ENCODE peak calls at places on chromosomes 7 and 10, in ten cellular contexts. Y is PC-3, T is upper lobe of right lung, J is thoracic aorta, R is aorta, D is colonic mucosa, M is heart right ventricle, S is mammary epithelial cell, Q is tibial nerve, K is tibial artery. G is an unnamed sample.

GRCh38 chr10:125448596-125448995 is 234.4 kb downstream of the TEX36 start:
- DNase-seq in Q (no peak), J (no peak), D (peak; percentile 47), K (no peak), T (no peak), M (no peak), R (no peak), Y (peak; percentile 30), S (peak; percentile 5), G (no peak)

GRCh38 chr7:1681581-1681980 is 11.5 kb downstream of the ELFN1 start:
- DNase-seq in D (no peak), M (no peak), J (no peak), R (no peak), S (no peak), K (peak; percentile 10), Y (no peak), T (no peak), Q (no peak), G (no peak)

GRCh38 chr10:78336402-78336791 is 302.7 kb downstream of the RPS24 start:
- DNase-seq in T (no peak), R (no peak), K (peak; percentile 68), J (no peak), Y (peak; percentile 41), Q (no peak), S (no peak), M (no peak), D (peak; percentile 18), G (no peak)

GRCh38 chr10:91006752-91007346 is 86.0 kb upstream of the ANKRD1 start:
- DNase-seq in T (no peak), D (no peak), K (no peak), Q (no peak), J (no peak), Y (no peak), S (no peak), M (no peak), R (no peak), G (no peak)

GRCh38 chr10:110074298-110074697 is 66.5 kb downstream of the ADD3 start:
- DNase-seq in J (no peak), K (no peak), S (no peak), Y (no peak), R (no peak), Q (no peak), M (no peak), T (no peak), D (no peak), G (no peak)

GRCh38 chr7:30521532-30521931 is 16.9 kb upstream of the GGCT start:
- DNase-seq in K (peak; percentile 85), T (no peak), M (peak; percentile 22), Q (peak; percentile 42), D (peak; percentile 34), S (no peak), J (no peak), R (peak; percentile 69), Y (no peak), G (no peak)

GRCh38 chr10:113199459-113199858 is 249.4 kb downstream of the TCF7L2 start:
- DNase-seq in S (peak; percentile 36), J (no peak), T (no peak), Y (peak; percentile 41), R (no peak), K (no peak), M (no peak), Q (no peak), D (no peak), G (no peak)

GRCh38 chr7:816751-817671 is 15.3 kb upstream of the SUN1 start:
- DNase-seq in M (no peak), Q (no peak), D (peak; percentile 57), S (peak; percentile 54), Y (peak; percentile 28), K (no peak), R (no peak), J (no peak), T (peak; percentile 75), G (peak; percentile 39)

GRCh38 chr7:148763622-148764021 is 64.9 kb downstream of the CUL1 start:
- DNase-seq in S (no peak), R (no peak), D (no peak), Y (no peak), J (no peak), M (no peak), K (no peak), T (no peak), Q (no peak), G (no peak)

GRCh38 chr7:137816696-137817320 is 30.0 kb downstream of the DGKI start:
- DNase-seq in D (no peak), T (no peak), J (no peak), Y (peak; percentile 19), S (no peak), K (no peak), Q (no peak), R (no peak), M (no peak), G (no peak)

GRCh38 chr10:12165992-12166775 is 29.5 kb downstream of the NUDT5 start:
- DNase-seq in Y (no peak), Q (no peak), T (no peak), J (no peak), K (no peak), M (no peak), S (no peak), D (no peak), R (no peak), G (no peak)

GRCh38 chr7:156969972-156970420 is 20.5 kb downstream of the NOM1 start:
- DNase-seq in M (no peak), S (peak; percentile 85), K (no peak), D (no peak), Y (peak; percentile 54), Q (no peak), R (no peak), T (no peak), J (no peak), G (no peak)

GRCh38 chr7:1611708-1612241 is 41.9 kb upstream of the PSMG3 start:
- DNase-seq in M (no peak), D (no peak), R (no peak), S (peak; percentile 63), Q (no peak), K (no peak), T (no peak), Y (peak; percentile 24), J (no peak), G (no peak)

GRCh38 chr10:3226960-3227724 is 54.6 kb upstream of the PITRM1 start:
- DNase-seq in Q (no peak), J (no peak), S (peak; percentile 87), R (no peak), D (no peak), Y (peak; percentile 79), K (no peak), T (no peak), M (no peak), G (no peak)

DNA sequence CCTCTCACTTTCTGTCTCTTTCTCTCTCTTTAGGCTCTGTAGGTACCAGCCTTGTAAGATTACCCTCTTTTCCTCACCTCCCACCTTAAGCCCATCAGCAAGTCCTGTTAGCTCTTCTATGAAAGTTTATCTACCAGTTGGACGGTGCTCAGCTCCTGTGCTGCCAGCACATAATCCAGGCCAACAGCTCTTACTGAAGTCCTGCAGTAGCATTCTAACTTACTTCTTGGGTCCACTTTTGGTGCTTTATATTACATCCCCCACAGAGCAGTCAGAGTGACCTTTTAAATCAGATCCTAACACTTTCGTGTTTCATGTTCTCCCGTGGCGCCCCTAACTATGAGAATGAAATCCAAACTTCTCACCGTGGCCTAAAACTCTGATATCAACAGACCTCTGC is 38.9 kb upstream of the ITGA8 start:
- DNase-seq in T (no peak), Q (no peak), S (no peak), D (no peak), Y (no peak), R (no peak), J (no peak), K (no peak), M (no peak), G (no peak)
- H3K27ac ChIP-seq in T (no peak overlapping the region), Q (no peak overlapping the region), S (no peak overlapping the region), D (no peak overlapping the region), Y (no peak overlapping the region), R (no peak overlapping the region), J (no peak overlapping the region), K (no peak overlapping the region), M (no peak overlapping the region), G (no peak overlapping the region)

GRCh38 chr10:97163141-97163540 is 22.6 kb downstream of the SLIT1 start:
- DNase-seq in T (peak; percentile 48), Q (no peak), J (no peak), K (no peak), D (no peak), M (no peak), S (no peak), R (no peak), Y (no peak), G (no peak)
- H3K4me1 ChIP-seq in T (no peaks in the 10 kb centered on the region), Q (no peaks in the 10 kb centered on the region), J (no peaks in the 10 kb centered on the region), K (no peaks in the 10 kb centered on the region), D (no peaks in the 10 kb centered on the region), M (no peaks in the 10 kb centered on the region), S (no peaks in the 10 kb centered on the region), R (no peaks in the 10 kb centered on the region), Y (no peaks in the 10 kb centered on the region), G (no peaks in the 10 kb centered on the region)

GRCh38 chr10:28179490-28180099 is 123.3 kb downstream of the MPP7 start:
- DNase-seq in J (no peak), M (peak; percentile 21), D (peak; percentile 38), K (no peak), Q (peak; percentile 67), Y (peak; percentile 78), S (peak; percentile 26), R (no peak), T (no peak), G (no peak)

GRCh38 chr10:28181478-28182096 is 121.3 kb downstream of the MPP7 start:
- DNase-seq in T (no peak), K (no peak), Q (no peak), M (no peak), S (no peak), Y (peak; percentile 35), J (no peak), R (no peak), D (no peak), G (no peak)

GRCh38 chr10:28180654-28181053 is 122.2 kb downstream of the MPP7 start:
- DNase-seq in K (no peak), Q (no peak), D (no peak), M (no peak), T (no peak), R (no peak), J (no peak), Y (peak; percentile 43), S (peak; percentile 11), G (no peak)

GRCh38 chr10:28179006-28179405 is 123.9 kb downstream of the MPP7 start:
- DNase-seq in M (no peak), T (no peak), K (no peak), J (no peak), Y (no peak), Q (no peak), S (no peak), D (no peak), R (no peak), G (no peak)

GRCh38 chr10:28177944-28178637 is 124.8 kb downstream of the MPP7 start:
- DNase-seq in S (peak; percentile 14), T (no peak), J (no peak), R (no peak), D (no peak), M (no peak), K (no peak), Y (no peak), Q (no peak), G (no peak)
- H3K4me3 ChIP-seq in S (peak overlapping the region; percentile 58), T (peak overlapping the region; percentile 19), J (peak overlapping the region; percentile 56), R (peak overlapping the region; percentile 48), D (no peak overlapping the region), M (no peak overlapping the region), K (peak overlapping the region; percentile 33), Y (peak overlapping the region; percentile 34), Q (peak overlapping the region; percentile 21), G (no peak overlapping the region)

DNA sequence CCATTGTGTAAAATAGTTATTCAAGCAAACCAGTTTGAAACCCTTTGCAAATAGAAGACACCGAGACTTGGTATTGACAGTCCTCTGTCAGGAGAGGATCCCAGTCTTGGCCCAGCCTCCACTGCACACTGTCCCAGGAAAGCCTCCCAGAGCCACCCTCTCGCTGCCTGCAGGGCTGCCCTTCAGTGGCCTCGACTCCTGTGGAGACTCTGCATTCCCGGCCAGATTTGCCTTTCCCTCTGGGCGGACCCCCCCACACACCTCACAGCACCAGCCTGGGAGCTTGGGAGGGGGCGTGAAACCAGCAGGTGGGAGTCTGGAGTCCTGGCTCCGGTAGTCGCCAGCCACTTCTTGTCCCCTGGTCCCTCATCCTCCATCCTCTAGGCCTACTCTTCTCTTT is 48.7 kb downstream of the GRK5 start:
- DNase-seq in T (no peak), K (no peak), Y (no peak), R (no peak), Q (no peak), M (no peak), D (no peak), S (no peak), J (no peak), G (no peak)
- H3K27ac ChIP-seq in T (no peak overlapping the region), K (peak overlapping the region; percentile 85), Y (no peak overlapping the region), R (no peak overlapping the region), Q (peak overlapping the region; percentile 86), M (peak overlapping the region; percentile 57), D (no peak overlapping the region), S (no peak overlapping the region), J (peak overlapping the region; percentile 92), G (no peak overlapping the region)